ENCODE peak calls at places on chromosomes 13 and 19, in five cellular contexts. X, T, Z, N and Q are unnamed samples.

GRCh38 chr13:85068231-85068630 is 731.0 kb downstream of the SLITRK6 start:
- DNase-seq in N (no peak), Z (no peak), T (no peak), X (no peak), Q (peak)

GRCh38 chr19:36047835-36048234 is 6.2 kb downstream of the THAP8 start:
- DNase-seq in T (no peak), Z (no peak), N (no peak), X (no peak), Q (no peak)

GRCh38 chr19:48900477-48901452 is 653 bp downstream of the NUCB1 start:
- DNase-seq in T (no peak), N (peak), X (no peak), Z (peak), Q (peak)

GRCh38 chr19:22286151-22286810 is at the start of gene ZNF729:
- DNase-seq in T (peak), N (no peak), Z (no peak), X (no peak), Q (no peak)

GRCh38 chr19:5933391-5933998 is 19.4 kb downstream of the CAPS start:
- DNase-seq in N (peak), Z (no peak), T (no peak), X (no peak), Q (no peak)

GRCh38 chr13:98739023-98739422 is 13.4 kb downstream of the SLC15A1 start:
- DNase-seq in T (no peak), Z (no peak), X (no peak), N (no peak), Q (no peak)

GRCh38 chr13:45522571-45522970 is 57.8 kb downstream of the COG3 start:
- DNase-seq in Z (no peak), N (no peak), T (no peak), X (no peak), Q (no peak)

GRCh38 chr19:13100031-13100588 is 2.5 kb downstream of the LYL1 start:
- DNase-seq in N (peak), Z (no peak), T (no peak), X (no peak), Q (peak)

GRCh38 chr13:98530236-98530635 is 46.7 kb downstream of the STK24 start:
- DNase-seq in N (no peak), T (no peak), X (no peak), Z (no peak), Q (no peak)

GRCh38 chr19:679418-680286 is 3.5 kb downstream of the FSTL3 start:
- DNase-seq in Z (peak), T (peak), X (no peak), N (peak), Q (peak)